ENCODE peak calls at places on chromosomes 3 and 15, in seven cellular contexts. One of them, this sample, is unnamed.

GRCh38 chr3:25381083-25381482 is 47.0 kb upstream of the RARB start:
- ATAC-seq in T-cell: no peak
- ATAC-seq in left cardiac atrium: no peak
- ATAC-seq in psoas muscle: no peak
- ATAC-seq in activated CD8-positive, alpha-beta memory T cell treated with anti-CD3 and anti-CD28 coated beads, Interleukin-2, amount 10 ng/mL, durations not matched to agents 7 days and 5 days: no peak
- ATAC-seq in Right ventricle myocardium superior: no peak
- ATAC-seq in upper lobe of right lung: no peak
- ATAC-seq in this sample: no peak

GRCh38 chr3:18258492-18258891 is 166.6 kb downstream of the SATB1 start:
- ATAC-seq in left cardiac atrium: no peak
- ATAC-seq in Right ventricle myocardium superior: no peak
- ATAC-seq in T-cell: no peak
- ATAC-seq in upper lobe of right lung: no peak
- ATAC-seq in psoas muscle: no peak
- ATAC-seq in activated CD8-positive, alpha-beta memory T cell treated with anti-CD3 and anti-CD28 coated beads, Interleukin-2, amount 10 ng/mL, durations not matched to agents 7 days and 5 days: no peak
- ATAC-seq in this sample: no peak

GRCh38 chr3:153442799-153443487 is 280.9 kb downstream of the RAP2B start:
- ATAC-seq in upper lobe of right lung: no peak
- ATAC-seq in activated CD8-positive, alpha-beta memory T cell treated with anti-CD3 and anti-CD28 coated beads, Interleukin-2, amount 10 ng/mL, durations not matched to agents 7 days and 5 days: peak; percentile 16
- ATAC-seq in Right ventricle myocardium superior: no peak
- ATAC-seq in left cardiac atrium: no peak
- ATAC-seq in psoas muscle: no peak
- ATAC-seq in T-cell: no peak
- ATAC-seq in this sample: no peak

GRCh38 chr3:184222521-184222920 is 6.9 kb upstream of the VWA5B2 start:
- ATAC-seq in psoas muscle: no peak
- ATAC-seq in left cardiac atrium: no peak
- ATAC-seq in T-cell: no peak
- ATAC-seq in Right ventricle myocardium superior: no peak
- ATAC-seq in activated CD8-positive, alpha-beta memory T cell treated with anti-CD3 and anti-CD28 coated beads, Interleukin-2, amount 10 ng/mL, durations not matched to agents 7 days and 5 days: no peak
- ATAC-seq in upper lobe of right lung: no peak
- ATAC-seq in this sample: no peak

GRCh38 chr3:104273046-104273649 is 1093.6 kb upstream of the ALCAM start:
- ATAC-seq in T-cell: no peak
- ATAC-seq in Right ventricle myocardium superior: no peak
- ATAC-seq in psoas muscle: no peak
- ATAC-seq in activated CD8-positive, alpha-beta memory T cell treated with anti-CD3 and anti-CD28 coated beads, Interleukin-2, amount 10 ng/mL, durations not matched to agents 7 days and 5 days: no peak
- ATAC-seq in left cardiac atrium: no peak
- ATAC-seq in upper lobe of right lung: peak; percentile 54
- ATAC-seq in this sample: no peak

GRCh38 chr3:96201463-96201862 is 612.9 kb upstream of the EPHA6 start:
- ATAC-seq in left cardiac atrium: no peak
- ATAC-seq in T-cell: no peak
- ATAC-seq in activated CD8-positive, alpha-beta memory T cell treated with anti-CD3 and anti-CD28 coated beads, Interleukin-2, amount 10 ng/mL, durations not matched to agents 7 days and 5 days: no peak
- ATAC-seq in upper lobe of right lung: no peak
- ATAC-seq in Right ventricle myocardium superior: no peak
- ATAC-seq in psoas muscle: no peak
- ATAC-seq in this sample: no peak

GRCh38 chr15:31606261-31606669 is 279.6 kb downstream of the KLF13 start:
- ATAC-seq in T-cell: no peak
- ATAC-seq in left cardiac atrium: no peak
- ATAC-seq in psoas muscle: no peak
- ATAC-seq in activated CD8-positive, alpha-beta memory T cell treated with anti-CD3 and anti-CD28 coated beads, Interleukin-2, amount 10 ng/mL, durations not matched to agents 7 days and 5 days: no peak
- ATAC-seq in Right ventricle myocardium superior: no peak
- ATAC-seq in upper lobe of right lung: no peak
- ATAC-seq in this sample: no peak

GRCh38 chr3:157128771-157129671 is 30.9 kb downstream of the CCNL1 start:
- ATAC-seq in activated CD8-positive, alpha-beta memory T cell treated with anti-CD3 and anti-CD28 coated beads, Interleukin-2, amount 10 ng/mL, durations not matched to agents 7 days and 5 days: peak; percentile 50
- ATAC-seq in Right ventricle myocardium superior: peak; percentile 14
- ATAC-seq in left cardiac atrium: peak; percentile 11
- ATAC-seq in T-cell: peak; percentile 22
- ATAC-seq in upper lobe of right lung: no peak
- ATAC-seq in psoas muscle: no peak
- ATAC-seq in this sample: no peak

GRCh38 chr3:57557088-57557537 is 1.0 kb downstream of the PDE12 start:
- ATAC-seq in T-cell: peak; percentile 41
- ATAC-seq in psoas muscle: peak; percentile 18
- ATAC-seq in upper lobe of right lung: peak; percentile 7
- ATAC-seq in activated CD8-positive, alpha-beta memory T cell treated with anti-CD3 and anti-CD28 coated beads, Interleukin-2, amount 10 ng/mL, durations not matched to agents 7 days and 5 days: peak; percentile 49
- ATAC-seq in Right ventricle myocardium superior: no peak
- ATAC-seq in left cardiac atrium: no peak
- ATAC-seq in this sample: no peak

GRCh38 chr15:85475711-85476110 is 95.3 kb downstream of the AKAP13 start:
- ATAC-seq in T-cell: no peak
- ATAC-seq in upper lobe of right lung: no peak
- ATAC-seq in left cardiac atrium: no peak
- ATAC-seq in activated CD8-positive, alpha-beta memory T cell treated with anti-CD3 and anti-CD28 coated beads, Interleukin-2, amount 10 ng/mL, durations not matched to agents 7 days and 5 days: no peak
- ATAC-seq in Right ventricle myocardium superior: no peak
- ATAC-seq in psoas muscle: no peak
- ATAC-seq in this sample: no peak

GRCh38 chr3:16928386-16929132 is 43.8 kb downstream of the PLCL2 start:
- ATAC-seq in T-cell: no peak
- ATAC-seq in Right ventricle myocardium superior: no peak
- ATAC-seq in activated CD8-positive, alpha-beta memory T cell treated with anti-CD3 and anti-CD28 coated beads, Interleukin-2, amount 10 ng/mL, durations not matched to agents 7 days and 5 days: no peak
- ATAC-seq in upper lobe of right lung: no peak
- ATAC-seq in left cardiac atrium: no peak
- ATAC-seq in psoas muscle: no peak
- ATAC-seq in this sample: no peak

GRCh38 chr3:183254816-183255730 is 2.0 kb downstream of the B3GNT5 start:
- ATAC-seq in activated CD8-positive, alpha-beta memory T cell treated with anti-CD3 and anti-CD28 coated beads, Interleukin-2, amount 10 ng/mL, durations not matched to agents 7 days and 5 days: no peak
- ATAC-seq in left cardiac atrium: no peak
- ATAC-seq in upper lobe of right lung: no peak
- ATAC-seq in T-cell: no peak
- ATAC-seq in Right ventricle myocardium superior: no peak
- ATAC-seq in psoas muscle: peak; percentile 46
- ATAC-seq in this sample: no peak

GRCh38 chr3:112390783-112391641 is 58.1 kb downstream of the CD200 start:
- ATAC-seq in T-cell: peak; percentile 40
- ATAC-seq in psoas muscle: no peak
- ATAC-seq in Right ventricle myocardium superior: peak; percentile 25
- ATAC-seq in left cardiac atrium: peak; percentile 60
- ATAC-seq in upper lobe of right lung: peak; percentile 69
- ATAC-seq in activated CD8-positive, alpha-beta memory T cell treated with anti-CD3 and anti-CD28 coated beads, Interleukin-2, amount 10 ng/mL, durations not matched to agents 7 days and 5 days: peak; percentile 47
- ATAC-seq in this sample: peak; percentile 81

GRCh38 chr3:159762238-159762637 is 226.4 kb upstream of the IL12A start:
- ATAC-seq in left cardiac atrium: no peak
- ATAC-seq in upper lobe of right lung: peak; percentile 9
- ATAC-seq in activated CD8-positive, alpha-beta memory T cell treated with anti-CD3 and anti-CD28 coated beads, Interleukin-2, amount 10 ng/mL, durations not matched to agents 7 days and 5 days: no peak
- ATAC-seq in psoas muscle: no peak
- ATAC-seq in T-cell: no peak
- ATAC-seq in Right ventricle myocardium superior: no peak
- ATAC-seq in this sample: no peak

GRCh38 chr3:150830094-150830681 is 67.2 kb upstream of the SIAH2 start:
- ATAC-seq in activated CD8-positive, alpha-beta memory T cell treated with anti-CD3 and anti-CD28 coated beads, Interleukin-2, amount 10 ng/mL, durations not matched to agents 7 days and 5 days: peak; percentile 47
- ATAC-seq in left cardiac atrium: no peak
- ATAC-seq in Right ventricle myocardium superior: no peak
- ATAC-seq in upper lobe of right lung: no peak
- ATAC-seq in T-cell: peak; percentile 19
- ATAC-seq in psoas muscle: no peak
- ATAC-seq in this sample: no peak

GRCh38 chr15:89524184-89524583 is 27.8 kb upstream of the RHCG start:
- ATAC-seq in activated CD8-positive, alpha-beta memory T cell treated with anti-CD3 and anti-CD28 coated beads, Interleukin-2, amount 10 ng/mL, durations not matched to agents 7 days and 5 days: no peak
- ATAC-seq in upper lobe of right lung: no peak
- ATAC-seq in T-cell: no peak
- ATAC-seq in left cardiac atrium: no peak
- ATAC-seq in psoas muscle: no peak
- ATAC-seq in Right ventricle myocardium superior: no peak
- ATAC-seq in this sample: no peak

GRCh38 chr15:60740787-60741354 is 261.9 kb upstream of the ICE2 start:
- ATAC-seq in psoas muscle: peak; percentile 77
- ATAC-seq in upper lobe of right lung: peak; percentile 52
- ATAC-seq in activated CD8-positive, alpha-beta memory T cell treated with anti-CD3 and anti-CD28 coated beads, Interleukin-2, amount 10 ng/mL, durations not matched to agents 7 days and 5 days: no peak
- ATAC-seq in Right ventricle myocardium superior: no peak
- ATAC-seq in left cardiac atrium: no peak
- ATAC-seq in T-cell: no peak
- ATAC-seq in this sample: no peak

GRCh38 chr3:39180183-39180545 is 12.2 kb downstream of the XIRP1 start:
- ATAC-seq in left cardiac atrium: no peak
- ATAC-seq in psoas muscle: no peak
- ATAC-seq in upper lobe of right lung: no peak
- ATAC-seq in activated CD8-positive, alpha-beta memory T cell treated with anti-CD3 and anti-CD28 coated beads, Interleukin-2, amount 10 ng/mL, durations not matched to agents 7 days and 5 days: peak; percentile 0
- ATAC-seq in Right ventricle myocardium superior: no peak
- ATAC-seq in T-cell: no peak
- ATAC-seq in this sample: no peak

GRCh38 chr15:90044191-90044590 is 43.1 kb downstream of the ZNF710 start:
- ATAC-seq in Right ventricle myocardium superior: no peak
- ATAC-seq in left cardiac atrium: no peak
- ATAC-seq in psoas muscle: no peak
- ATAC-seq in T-cell: no peak
- ATAC-seq in upper lobe of right lung: no peak
- ATAC-seq in activated CD8-positive, alpha-beta memory T cell treated with anti-CD3 and anti-CD28 coated beads, Interleukin-2, amount 10 ng/mL, durations not matched to agents 7 days and 5 days: no peak
- ATAC-seq in this sample: no peak

GRCh38 chr3:114308830-114309229 is 15.0 kb downstream of the TIGIT start:
- ATAC-seq in activated CD8-positive, alpha-beta memory T cell treated with anti-CD3 and anti-CD28 coated beads, Interleukin-2, amount 10 ng/mL, durations not matched to agents 7 days and 5 days: peak; percentile 87
- ATAC-seq in psoas muscle: no peak
- ATAC-seq in left cardiac atrium: peak; percentile 65
- ATAC-seq in Right ventricle myocardium superior: no peak
- ATAC-seq in upper lobe of right lung: no peak
- ATAC-seq in T-cell: peak; percentile 88
- ATAC-seq in this sample: no peak

GRCh38 chr3:197793246-197793645 is 2.2 kb downstream of the LRCH3 start:
- ATAC-seq in Right ventricle myocardium superior: no peak
- ATAC-seq in left cardiac atrium: no peak
- ATAC-seq in T-cell: peak; percentile 18
- ATAC-seq in psoas muscle: no peak
- ATAC-seq in activated CD8-positive, alpha-beta memory T cell treated with anti-CD3 and anti-CD28 coated beads, Interleukin-2, amount 10 ng/mL, durations not matched to agents 7 days and 5 days: peak; percentile 35
- ATAC-seq in upper lobe of right lung: no peak
- ATAC-seq in this sample: no peak

GRCh38 chr3:20103731-20104130 is 63.5 kb downstream of the KAT2B start:
- ATAC-seq in activated CD8-positive, alpha-beta memory T cell treated with anti-CD3 and anti-CD28 coated beads, Interleukin-2, amount 10 ng/mL, durations not matched to agents 7 days and 5 days: peak; percentile 42
- ATAC-seq in T-cell: peak; percentile 24
- ATAC-seq in left cardiac atrium: no peak
- ATAC-seq in Right ventricle myocardium superior: no peak
- ATAC-seq in psoas muscle: no peak
- ATAC-seq in upper lobe of right lung: no peak
- ATAC-seq in this sample: no peak

GRCh38 chr3:143063018-143063417 is 56.6 kb upstream of the CHST2 start:
- ATAC-seq in psoas muscle: no peak
- ATAC-seq in T-cell: no peak
- ATAC-seq in activated CD8-positive, alpha-beta memory T cell treated with anti-CD3 and anti-CD28 coated beads, Interleukin-2, amount 10 ng/mL, durations not matched to agents 7 days and 5 days: no peak
- ATAC-seq in Right ventricle myocardium superior: no peak
- ATAC-seq in left cardiac atrium: no peak
- ATAC-seq in upper lobe of right lung: no peak
- ATAC-seq in this sample: no peak

GRCh38 chr3:113103588-113103987 is 107.8 kb upstream of the BOC start:
- ATAC-seq in psoas muscle: no peak
- ATAC-seq in upper lobe of right lung: peak; percentile 67
- ATAC-seq in Right ventricle myocardium superior: no peak
- ATAC-seq in activated CD8-positive, alpha-beta memory T cell treated with anti-CD3 and anti-CD28 coated beads, Interleukin-2, amount 10 ng/mL, durations not matched to agents 7 days and 5 days: no peak
- ATAC-seq in T-cell: no peak
- ATAC-seq in left cardiac atrium: no peak
- ATAC-seq in this sample: no peak

GRCh38 chr15:83992356-83993031 is 243.1 kb upstream of the GOLGA6L4 start:
- ATAC-seq in upper lobe of right lung: no peak
- ATAC-seq in left cardiac atrium: no peak
- ATAC-seq in activated CD8-positive, alpha-beta memory T cell treated with anti-CD3 and anti-CD28 coated beads, Interleukin-2, amount 10 ng/mL, durations not matched to agents 7 days and 5 days: no peak
- ATAC-seq in T-cell: no peak
- ATAC-seq in Right ventricle myocardium superior: no peak
- ATAC-seq in psoas muscle: no peak
- ATAC-seq in this sample: no peak

GRCh38 chr3:113278599-113278955 is 67.2 kb downstream of the BOC start:
- ATAC-seq in psoas muscle: no peak
- ATAC-seq in upper lobe of right lung: no peak
- ATAC-seq in Right ventricle myocardium superior: no peak
- ATAC-seq in activated CD8-positive, alpha-beta memory T cell treated with anti-CD3 and anti-CD28 coated beads, Interleukin-2, amount 10 ng/mL, durations not matched to agents 7 days and 5 days: no peak
- ATAC-seq in left cardiac atrium: no peak
- ATAC-seq in T-cell: no peak
- ATAC-seq in this sample: no peak

GRCh38 chr3:136730595-136731273 is 21.4 kb downstream of the STAG1 start:
- ATAC-seq in Right ventricle myocardium superior: no peak
- ATAC-seq in T-cell: no peak
- ATAC-seq in upper lobe of right lung: no peak
- ATAC-seq in left cardiac atrium: no peak
- ATAC-seq in activated CD8-positive, alpha-beta memory T cell treated with anti-CD3 and anti-CD28 coated beads, Interleukin-2, amount 10 ng/mL, durations not matched to agents 7 days and 5 days: no peak
- ATAC-seq in psoas muscle: no peak
- ATAC-seq in this sample: no peak

GRCh38 chr3:73729969-73730440 is 105.3 kb upstream of the PDZRN3 start:
- ATAC-seq in activated CD8-positive, alpha-beta memory T cell treated with anti-CD3 and anti-CD28 coated beads, Interleukin-2, amount 10 ng/mL, durations not matched to agents 7 days and 5 days: no peak
- ATAC-seq in Right ventricle myocardium superior: peak; percentile 33
- ATAC-seq in left cardiac atrium: no peak
- ATAC-seq in upper lobe of right lung: peak; percentile 77
- ATAC-seq in psoas muscle: peak; percentile 96
- ATAC-seq in T-cell: no peak
- ATAC-seq in this sample: peak; percentile 54

GRCh38 chr15:101675796-101676582 is 23.8 kb upstream of the TM2D3 start:
- ATAC-seq in T-cell: no peak
- ATAC-seq in psoas muscle: no peak
- ATAC-seq in Right ventricle myocardium superior: no peak
- ATAC-seq in left cardiac atrium: no peak
- ATAC-seq in upper lobe of right lung: no peak
- ATAC-seq in activated CD8-positive, alpha-beta memory T cell treated with anti-CD3 and anti-CD28 coated beads, Interleukin-2, amount 10 ng/mL, durations not matched to agents 7 days and 5 days: peak; percentile 63
- ATAC-seq in this sample: no peak

GRCh38 chr3:119800844-119801243 is 18.9 kb downstream of the NR1I2 start:
- ATAC-seq in activated CD8-positive, alpha-beta memory T cell treated with anti-CD3 and anti-CD28 coated beads, Interleukin-2, amount 10 ng/mL, durations not matched to agents 7 days and 5 days: no peak
- ATAC-seq in Right ventricle myocardium superior: no peak
- ATAC-seq in left cardiac atrium: no peak
- ATAC-seq in psoas muscle: no peak
- ATAC-seq in upper lobe of right lung: no peak
- ATAC-seq in T-cell: no peak
- ATAC-seq in this sample: no peak

GRCh38 chr3:61562810-61563613 is 1.6 kb downstream of the PTPRG start:
- ATAC-seq in left cardiac atrium: no peak
- ATAC-seq in activated CD8-positive, alpha-beta memory T cell treated with anti-CD3 and anti-CD28 coated beads, Interleukin-2, amount 10 ng/mL, durations not matched to agents 7 days and 5 days: no peak
- ATAC-seq in T-cell: no peak
- ATAC-seq in psoas muscle: no peak
- ATAC-seq in upper lobe of right lung: peak; percentile 6
- ATAC-seq in Right ventricle myocardium superior: peak; percentile 5
- ATAC-seq in this sample: no peak

GRCh38 chr3:125582707-125583106 is 12.6 kb downstream of the OSBPL11 start:
- ATAC-seq in upper lobe of right lung: no peak
- ATAC-seq in Right ventricle myocardium superior: no peak
- ATAC-seq in activated CD8-positive, alpha-beta memory T cell treated with anti-CD3 and anti-CD28 coated beads, Interleukin-2, amount 10 ng/mL, durations not matched to agents 7 days and 5 days: no peak
- ATAC-seq in psoas muscle: no peak
- ATAC-seq in T-cell: no peak
- ATAC-seq in left cardiac atrium: no peak
- ATAC-seq in this sample: no peak

GRCh38 chr3:184229424-184230080 is at the start of gene VWA5B2:
- ATAC-seq in left cardiac atrium: peak; percentile 91
- ATAC-seq in Right ventricle myocardium superior: peak; percentile 91
- ATAC-seq in psoas muscle: peak; percentile 81
- ATAC-seq in upper lobe of right lung: peak; percentile 87
- ATAC-seq in T-cell: peak; percentile 97
- ATAC-seq in activated CD8-positive, alpha-beta memory T cell treated with anti-CD3 and anti-CD28 coated beads, Interleukin-2, amount 10 ng/mL, durations not matched to agents 7 days and 5 days: peak; percentile 96
- ATAC-seq in this sample: peak; percentile 93